ENCODE peak calls at places on chromosomes 3 and 15, in ten cellular contexts. One of them, this sample, is unnamed. For H3K4me1, the result is how much of the 10 kb centered on the place peaks cover.

GRCh38 chr15:58387130-58387529 is 44.7 kb upstream of the LIPC start:
- DNase-seq in left lung: no peak
- DNase-seq in CD8-positive, alpha-beta memory T cell: no peak
- DNase-seq in CD8-positive, alpha-beta T cell: no peak
- DNase-seq in thoracic aorta: no peak
- DNase-seq in upper lobe of left lung: no peak
- DNase-seq in SJSA1: no peak
- DNase-seq in naive thymus-derived CD4-positive, alpha-beta T cell: no peak
- DNase-seq in hepatocyte: no peak
- DNase-seq in lung: no peak
- DNase-seq in this sample: no peak

GRCh38 chr15:60917469-60918130 is 311.5 kb downstream of the RORA start:
- DNase-seq in CD8-positive, alpha-beta memory T cell: no peak
- DNase-seq in left lung: no peak
- DNase-seq in hepatocyte: peak
- DNase-seq in naive thymus-derived CD4-positive, alpha-beta T cell: no peak
- DNase-seq in thoracic aorta: no peak
- DNase-seq in lung: peak
- DNase-seq in SJSA1: no peak
- DNase-seq in CD8-positive, alpha-beta T cell: no peak
- DNase-seq in upper lobe of left lung: no peak
- DNase-seq in this sample: no peak

GRCh38 chr3:171980578-171981270 is 58.7 kb upstream of the FNDC3B start:
- DNase-seq in thoracic aorta: no peak
- DNase-seq in lung: no peak
- DNase-seq in left lung: no peak
- DNase-seq in CD8-positive, alpha-beta memory T cell: peak
- DNase-seq in upper lobe of left lung: no peak
- DNase-seq in naive thymus-derived CD4-positive, alpha-beta T cell: no peak
- DNase-seq in SJSA1: no peak
- DNase-seq in hepatocyte: no peak
- DNase-seq in CD8-positive, alpha-beta T cell: no peak
- DNase-seq in this sample: no peak

GRCh38 chr15:61997786-61998185 is 62.5 kb downstream of the VPS13C start:
- DNase-seq in lung: no peak
- DNase-seq in CD8-positive, alpha-beta T cell: no peak
- DNase-seq in left lung: no peak
- DNase-seq in hepatocyte: no peak
- DNase-seq in CD8-positive, alpha-beta memory T cell: no peak
- DNase-seq in naive thymus-derived CD4-positive, alpha-beta T cell: no peak
- DNase-seq in SJSA1: no peak
- DNase-seq in upper lobe of left lung: no peak
- DNase-seq in thoracic aorta: no peak
- DNase-seq in this sample: no peak

GRCh38 chr15:43106486-43106829 is 620 bp upstream of the UBR1 start:
- DNase-seq in CD8-positive, alpha-beta memory T cell: no peak
- DNase-seq in CD8-positive, alpha-beta T cell: no peak
- DNase-seq in lung: no peak
- DNase-seq in thoracic aorta: no peak
- DNase-seq in left lung: no peak
- DNase-seq in SJSA1: no peak
- DNase-seq in upper lobe of left lung: no peak
- DNase-seq in hepatocyte: no peak
- DNase-seq in naive thymus-derived CD4-positive, alpha-beta T cell: no peak
- DNase-seq in this sample: peak

GRCh38 chr15:87354661-87355410 is 901.7 kb downstream of the NTRK3 start:
- DNase-seq in left lung: no peak
- DNase-seq in naive thymus-derived CD4-positive, alpha-beta T cell: no peak
- DNase-seq in upper lobe of left lung: no peak
- DNase-seq in CD8-positive, alpha-beta T cell: no peak
- DNase-seq in CD8-positive, alpha-beta memory T cell: no peak
- DNase-seq in SJSA1: no peak
- DNase-seq in thoracic aorta: no peak
- DNase-seq in hepatocyte: no peak
- DNase-seq in lung: no peak
- DNase-seq in this sample: no peak

GRCh38 chr3:26090589-26090988 is 300.7 kb downstream of the OXSM start:
- DNase-seq in left lung: no peak
- DNase-seq in naive thymus-derived CD4-positive, alpha-beta T cell: no peak
- DNase-seq in lung: no peak
- DNase-seq in thoracic aorta: no peak
- DNase-seq in CD8-positive, alpha-beta memory T cell: no peak
- DNase-seq in SJSA1: no peak
- DNase-seq in CD8-positive, alpha-beta T cell: no peak
- DNase-seq in upper lobe of left lung: no peak
- DNase-seq in hepatocyte: no peak
- DNase-seq in this sample: no peak

GRCh38 chr3:144112036-144112435 is 140.4 kb downstream of the DIPK2A start:
- DNase-seq in left lung: no peak
- DNase-seq in lung: no peak
- DNase-seq in upper lobe of left lung: no peak
- DNase-seq in CD8-positive, alpha-beta memory T cell: no peak
- DNase-seq in naive thymus-derived CD4-positive, alpha-beta T cell: no peak
- DNase-seq in SJSA1: no peak
- DNase-seq in thoracic aorta: no peak
- DNase-seq in hepatocyte: no peak
- DNase-seq in CD8-positive, alpha-beta T cell: no peak
- DNase-seq in this sample: no peak

GRCh38 chr3:23312866-23313265 is 109.7 kb downstream of the UBE2E2 start:
- DNase-seq in thoracic aorta: no peak
- DNase-seq in hepatocyte: no peak
- DNase-seq in upper lobe of left lung: no peak
- DNase-seq in lung: no peak
- DNase-seq in SJSA1: no peak
- DNase-seq in left lung: no peak
- DNase-seq in naive thymus-derived CD4-positive, alpha-beta T cell: no peak
- DNase-seq in CD8-positive, alpha-beta memory T cell: no peak
- DNase-seq in CD8-positive, alpha-beta T cell: no peak
- DNase-seq in this sample: no peak

GRCh38 chr3:23319913-23320312 is 116.8 kb downstream of the UBE2E2 start:
- DNase-seq in lung: no peak
- DNase-seq in CD8-positive, alpha-beta T cell: no peak
- DNase-seq in SJSA1: no peak
- DNase-seq in hepatocyte: no peak
- DNase-seq in left lung: no peak
- DNase-seq in upper lobe of left lung: no peak
- DNase-seq in CD8-positive, alpha-beta memory T cell: no peak
- DNase-seq in naive thymus-derived CD4-positive, alpha-beta T cell: no peak
- DNase-seq in thoracic aorta: no peak
- DNase-seq in this sample: no peak

GRCh38 chr3:23314981-23315805 is 112.1 kb downstream of the UBE2E2 start:
- DNase-seq in naive thymus-derived CD4-positive, alpha-beta T cell: no peak
- DNase-seq in thoracic aorta: no peak
- DNase-seq in CD8-positive, alpha-beta T cell: no peak
- DNase-seq in hepatocyte: no peak
- DNase-seq in left lung: no peak
- DNase-seq in CD8-positive, alpha-beta memory T cell: no peak
- DNase-seq in SJSA1: no peak
- DNase-seq in lung: no peak
- DNase-seq in upper lobe of left lung: no peak
- DNase-seq in this sample: no peak

GRCh38 chr3:23320586-23321570 is 117.8 kb downstream of the UBE2E2 start:
- DNase-seq in left lung: no peak
- DNase-seq in CD8-positive, alpha-beta T cell: no peak
- DNase-seq in thoracic aorta: no peak
- DNase-seq in naive thymus-derived CD4-positive, alpha-beta T cell: no peak
- DNase-seq in CD8-positive, alpha-beta memory T cell: no peak
- DNase-seq in upper lobe of left lung: no peak
- DNase-seq in SJSA1: no peak
- DNase-seq in hepatocyte: no peak
- DNase-seq in lung: no peak
- DNase-seq in this sample: no peak

DNA sequence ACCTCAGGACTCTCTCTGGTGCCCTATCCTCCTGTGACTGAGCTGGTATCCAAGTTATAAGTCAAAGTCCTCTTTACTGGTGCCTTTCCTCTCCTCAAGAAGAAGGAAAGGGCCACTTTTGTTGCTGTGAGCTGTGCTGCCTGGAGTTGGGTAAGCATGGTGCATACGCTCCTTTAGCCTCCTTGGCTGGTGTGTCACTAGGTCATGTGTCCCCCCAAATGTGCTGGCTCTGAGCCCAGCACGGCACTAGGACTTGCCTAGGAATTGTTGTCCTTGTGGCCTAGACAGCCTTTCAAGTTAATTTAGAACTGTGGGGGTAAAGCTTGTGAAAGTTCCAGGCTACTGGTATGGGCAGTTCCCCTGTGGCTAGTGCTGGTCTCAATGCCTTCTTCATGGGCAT is 113.8 kb downstream of the UBE2E2 start:
- DNase-seq in hepatocyte: no peak
- DNase-seq in thoracic aorta: no peak
- DNase-seq in SJSA1: no peak
- DNase-seq in left lung: no peak
- DNase-seq in CD8-positive, alpha-beta T cell: no peak
- DNase-seq in upper lobe of left lung: no peak
- DNase-seq in CD8-positive, alpha-beta memory T cell: no peak
- DNase-seq in naive thymus-derived CD4-positive, alpha-beta T cell: no peak
- DNase-seq in lung: no peak
- DNase-seq in this sample: no peak
- H3K4me1 ChIP-seq in hepatocyte: under half
- H3K4me1 ChIP-seq in thoracic aorta: under half
- H3K4me1 ChIP-seq in SJSA1: under half
- H3K4me1 ChIP-seq in left lung: under half
- H3K4me1 ChIP-seq in CD8-positive, alpha-beta T cell: under half
- H3K4me1 ChIP-seq in upper lobe of left lung: under half
- H3K4me1 ChIP-seq in CD8-positive, alpha-beta memory T cell: under half
- H3K4me1 ChIP-seq in naive thymus-derived CD4-positive, alpha-beta T cell: under half
- H3K4me1 ChIP-seq in lung: under half
- H3K4me1 ChIP-seq in this sample: under half

GRCh38 chr3:179181021-179181472 is 32.9 kb downstream of the PIK3CA start:
- DNase-seq in hepatocyte: no peak
- DNase-seq in lung: no peak
- DNase-seq in left lung: no peak
- DNase-seq in naive thymus-derived CD4-positive, alpha-beta T cell: no peak
- DNase-seq in thoracic aorta: no peak
- DNase-seq in CD8-positive, alpha-beta memory T cell: no peak
- DNase-seq in CD8-positive, alpha-beta T cell: no peak
- DNase-seq in SJSA1: peak
- DNase-seq in upper lobe of left lung: no peak
- DNase-seq in this sample: no peak

GRCh38 chr3:179179979-179180758 is 32.0 kb downstream of the PIK3CA start:
- DNase-seq in CD8-positive, alpha-beta memory T cell: no peak
- DNase-seq in upper lobe of left lung: no peak
- DNase-seq in left lung: no peak
- DNase-seq in SJSA1: no peak
- DNase-seq in CD8-positive, alpha-beta T cell: no peak
- DNase-seq in hepatocyte: no peak
- DNase-seq in lung: no peak
- DNase-seq in naive thymus-derived CD4-positive, alpha-beta T cell: no peak
- DNase-seq in thoracic aorta: no peak
- DNase-seq in this sample: peak

GRCh38 chr3:179181993-179182551 is 33.9 kb downstream of the PIK3CA start:
- DNase-seq in thoracic aorta: no peak
- DNase-seq in lung: no peak
- DNase-seq in naive thymus-derived CD4-positive, alpha-beta T cell: no peak
- DNase-seq in upper lobe of left lung: no peak
- DNase-seq in CD8-positive, alpha-beta memory T cell: no peak
- DNase-seq in SJSA1: peak
- DNase-seq in hepatocyte: no peak
- DNase-seq in CD8-positive, alpha-beta T cell: no peak
- DNase-seq in left lung: no peak
- DNase-seq in this sample: no peak

GRCh38 chr3:179177611-179178010 is 29.5 kb downstream of the PIK3CA start:
- DNase-seq in thoracic aorta: no peak
- DNase-seq in hepatocyte: no peak
- DNase-seq in upper lobe of left lung: no peak
- DNase-seq in naive thymus-derived CD4-positive, alpha-beta T cell: no peak
- DNase-seq in left lung: no peak
- DNase-seq in lung: no peak
- DNase-seq in SJSA1: no peak
- DNase-seq in CD8-positive, alpha-beta T cell: no peak
- DNase-seq in CD8-positive, alpha-beta memory T cell: no peak
- DNase-seq in this sample: no peak

GRCh38 chr3:179179256-179179655 is 31.1 kb downstream of the PIK3CA start:
- DNase-seq in naive thymus-derived CD4-positive, alpha-beta T cell: no peak
- DNase-seq in SJSA1: no peak
- DNase-seq in upper lobe of left lung: no peak
- DNase-seq in lung: no peak
- DNase-seq in thoracic aorta: no peak
- DNase-seq in CD8-positive, alpha-beta T cell: no peak
- DNase-seq in CD8-positive, alpha-beta memory T cell: no peak
- DNase-seq in left lung: no peak
- DNase-seq in hepatocyte: no peak
- DNase-seq in this sample: no peak
- H3K27ac ChIP-seq in naive thymus-derived CD4-positive, alpha-beta T cell: no peak
- H3K27ac ChIP-seq in SJSA1: no peak
- H3K27ac ChIP-seq in upper lobe of left lung: no peak
- H3K27ac ChIP-seq in lung: no peak
- H3K27ac ChIP-seq in thoracic aorta: peak
- H3K27ac ChIP-seq in CD8-positive, alpha-beta T cell: no peak
- H3K27ac ChIP-seq in CD8-positive, alpha-beta memory T cell: no peak
- H3K27ac ChIP-seq in left lung: no peak
- H3K27ac ChIP-seq in hepatocyte: no peak
- H3K27ac ChIP-seq in this sample: no peak

GRCh38 chr15:67822537-67823370 is 2.6 kb upstream of the SKOR1 start:
- DNase-seq in naive thymus-derived CD4-positive, alpha-beta T cell: no peak
- DNase-seq in lung: no peak
- DNase-seq in CD8-positive, alpha-beta memory T cell: no peak
- DNase-seq in thoracic aorta: no peak
- DNase-seq in SJSA1: no peak
- DNase-seq in upper lobe of left lung: peak
- DNase-seq in CD8-positive, alpha-beta T cell: no peak
- DNase-seq in left lung: peak
- DNase-seq in hepatocyte: no peak
- DNase-seq in this sample: no peak

GRCh38 chr15:67823371-67824156 is 1.7 kb upstream of the SKOR1 start:
- DNase-seq in lung: no peak
- DNase-seq in CD8-positive, alpha-beta T cell: no peak
- DNase-seq in left lung: peak
- DNase-seq in CD8-positive, alpha-beta memory T cell: no peak
- DNase-seq in upper lobe of left lung: peak
- DNase-seq in naive thymus-derived CD4-positive, alpha-beta T cell: peak
- DNase-seq in SJSA1: no peak
- DNase-seq in thoracic aorta: no peak
- DNase-seq in hepatocyte: no peak
- DNase-seq in this sample: peak

GRCh38 chr15:67825880-67826716 is 789 bp downstream of the SKOR1 start:
- DNase-seq in upper lobe of left lung: peak
- DNase-seq in naive thymus-derived CD4-positive, alpha-beta T cell: no peak
- DNase-seq in lung: no peak
- DNase-seq in left lung: peak
- DNase-seq in thoracic aorta: no peak
- DNase-seq in CD8-positive, alpha-beta memory T cell: no peak
- DNase-seq in hepatocyte: no peak
- DNase-seq in SJSA1: no peak
- DNase-seq in CD8-positive, alpha-beta T cell: no peak
- DNase-seq in this sample: no peak

GRCh38 chr15:67824900-67825879 is at the start of gene SKOR1:
- DNase-seq in hepatocyte: peak
- DNase-seq in SJSA1: no peak
- DNase-seq in upper lobe of left lung: peak
- DNase-seq in CD8-positive, alpha-beta T cell: no peak
- DNase-seq in lung: no peak
- DNase-seq in thoracic aorta: no peak
- DNase-seq in CD8-positive, alpha-beta memory T cell: no peak
- DNase-seq in naive thymus-derived CD4-positive, alpha-beta T cell: no peak
- DNase-seq in left lung: peak
- DNase-seq in this sample: no peak

GRCh38 chr15:67824157-67824899 is 981 bp upstream of the SKOR1 start:
- DNase-seq in lung: no peak
- DNase-seq in thoracic aorta: no peak
- DNase-seq in upper lobe of left lung: peak
- DNase-seq in SJSA1: no peak
- DNase-seq in naive thymus-derived CD4-positive, alpha-beta T cell: no peak
- DNase-seq in hepatocyte: no peak
- DNase-seq in left lung: peak
- DNase-seq in CD8-positive, alpha-beta T cell: no peak
- DNase-seq in CD8-positive, alpha-beta memory T cell: no peak
- DNase-seq in this sample: no peak
- H3K4me3 ChIP-seq in lung: no peak
- H3K4me3 ChIP-seq in thoracic aorta: no peak
- H3K4me3 ChIP-seq in upper lobe of left lung: no peak
- H3K4me3 ChIP-seq in SJSA1: no peak
- H3K4me3 ChIP-seq in naive thymus-derived CD4-positive, alpha-beta T cell: no peak
- H3K4me3 ChIP-seq in hepatocyte: no peak
- H3K4me3 ChIP-seq in left lung: no peak
- H3K4me3 ChIP-seq in CD8-positive, alpha-beta T cell: no peak
- H3K4me3 ChIP-seq in CD8-positive, alpha-beta memory T cell: no peak
- H3K4me3 ChIP-seq in this sample: no peak

GRCh38 chr3:77772459-77772858 is 732.6 kb downstream of the ROBO2 start:
- DNase-seq in hepatocyte: no peak
- DNase-seq in CD8-positive, alpha-beta memory T cell: no peak
- DNase-seq in left lung: no peak
- DNase-seq in lung: no peak
- DNase-seq in thoracic aorta: no peak
- DNase-seq in CD8-positive, alpha-beta T cell: no peak
- DNase-seq in upper lobe of left lung: no peak
- DNase-seq in SJSA1: no peak
- DNase-seq in naive thymus-derived CD4-positive, alpha-beta T cell: no peak
- DNase-seq in this sample: no peak
- H3K4me1 ChIP-seq in hepatocyte: under half
- H3K4me1 ChIP-seq in CD8-positive, alpha-beta memory T cell: under half
- H3K4me1 ChIP-seq in left lung: under half
- H3K4me1 ChIP-seq in lung: under half
- H3K4me1 ChIP-seq in thoracic aorta: under half
- H3K4me1 ChIP-seq in CD8-positive, alpha-beta T cell: under half
- H3K4me1 ChIP-seq in upper lobe of left lung: under half
- H3K4me1 ChIP-seq in SJSA1: under half
- H3K4me1 ChIP-seq in naive thymus-derived CD4-positive, alpha-beta T cell: under half
- H3K4me1 ChIP-seq in this sample: under half